ENCODE peak calls at places on chromosomes 3 and 15, in nine cellular contexts. R is IMR-90, S is ovary, W is tibial nerve, H is esophagus muscularis mucosa, O is spleen, L is gastrocnemius medialis, A is endothelial cell of umbilical vein, G is lower leg skin. I is an unnamed sample.
A peak's percentile ranks its signal among the peaks of the same experiment; 100 is the strongest.

GRCh38 chr3:64174328-64174727 is 50.9 kb downstream of the PRICKLE2 start:
- DNase-seq in R (no peak), S (no peak), W (no peak), H (no peak), O (no peak), L (no peak), A (no peak), G (no peak), I (no peak)

GRCh38 chr3:47227678-47228077 is 54.9 kb downstream of the KIF9 start:
- DNase-seq in R (no peak), S (no peak), W (no peak), H (no peak), O (peak; percentile 77), L (no peak), A (no peak), G (peak; percentile 79), I (no peak)

GRCh38 chr15:70094690-70095311 is 2.9 kb downstream of the TLE3 start:
- DNase-seq in R (no peak), S (no peak), W (no peak), H (no peak), O (peak; percentile 50), L (no peak), A (peak; percentile 25), G (no peak), I (no peak)

GRCh38 chr15:90345859-90346258 is 6.2 kb upstream of the ZNF774 start:
- DNase-seq in R (no peak), S (no peak), W (peak; percentile 29), H (no peak), O (no peak), L (no peak), A (no peak), G (no peak), I (no peak)

GRCh38 chr3:49614936-49615335 is 59.2 kb upstream of the APEH start:
- DNase-seq in R (no peak), S (no peak), W (no peak), H (peak; percentile 53), O (no peak), L (no peak), A (no peak), G (peak; percentile 43), I (no peak)

GRCh38 chr3:188385295-188385694 is 231.3 kb downstream of the LPP start:
- DNase-seq in R (no peak), S (no peak), W (no peak), H (no peak), O (no peak), L (no peak), A (no peak), G (no peak), I (no peak)

GRCh38 chr15:75649045-75649761 is 1.5 kb downstream of the SNX33 start:
- DNase-seq in R (no peak), S (no peak), W (no peak), H (no peak), O (no peak), L (no peak), A (no peak), G (peak; percentile 87), I (no peak)

GRCh38 chr3:48514431-48515227 is 10.7 kb upstream of the SHISA5 start:
- DNase-seq in R (no peak), S (no peak), W (no peak), H (no peak), O (peak; percentile 24), L (no peak), A (no peak), G (no peak), I (no peak)

GRCh38 chr15:86773766-86774165 is 694.1 kb downstream of the AGBL1 start:
- DNase-seq in R (no peak), S (no peak), W (no peak), H (no peak), O (no peak), L (no peak), A (no peak), G (no peak), I (no peak)

GRCh38 chr3:104279617-104280016 is 1087.1 kb upstream of the ALCAM start:
- DNase-seq in R (peak; percentile 50), S (no peak), W (no peak), H (no peak), O (no peak), L (no peak), A (peak; percentile 26), G (no peak), I (no peak)

GRCh38 chr3:55720614-55721013 is 233.5 kb upstream of the WNT5A start:
- DNase-seq in R (peak; percentile 80), S (no peak), W (no peak), H (no peak), O (no peak), L (no peak), A (no peak), G (no peak), I (no peak)

GRCh38 chr3:139303216-139303615 is 40.6 kb upstream of the MRPS22 start:
- DNase-seq in R (no peak), S (no peak), W (no peak), H (no peak), O (no peak), L (no peak), A (no peak), G (no peak), I (no peak)
- TF ChIP-seq POLR2A in R (no peak), S (no peak), W (no peak), H (no peak), O (no peak), L (no peak), A (no peak), G (no peak), I (no peak)

GRCh38 chr3:12830785-12831581 is 10.4 kb downstream of the RPL32 start:
- DNase-seq in R (no peak), S (no peak), W (no peak), H (no peak), O (no peak), L (no peak), A (no peak), G (no peak), I (no peak)
- TF ChIP-seq CTCF in R (peak; percentile 14), S (no peak), W (peak; percentile 11), H (no peak), O (no peak), L (no peak), A (peak; percentile 9), G (no peak), I (no peak)

GRCh38 chr3:129557737-129558037 is 14.7 kb downstream of the H1-8 start:
- DNase-seq in R (no peak), S (no peak), W (no peak), H (no peak), O (no peak), L (no peak), A (no peak), G (no peak), I (no peak)

GRCh38 chr3:129558076-129558771 is 15.2 kb downstream of the H1-8 start:
- DNase-seq in R (peak; percentile 19), S (no peak), W (no peak), H (no peak), O (no peak), L (no peak), A (no peak), G (no peak), I (no peak)

GRCh38 chr3:129555616-129556357 is 12.8 kb downstream of the H1-8 start:
- DNase-seq in R (no peak), S (no peak), W (no peak), H (no peak), O (no peak), L (no peak), A (no peak), G (no peak), I (no peak)

GRCh38 chr3:129556358-129556695 is 13.4 kb downstream of the H1-8 start:
- DNase-seq in R (no peak), S (no peak), W (no peak), H (no peak), O (no peak), L (no peak), A (no peak), G (no peak), I (no peak)

GRCh38 chr3:129556890-129557736 is 14.1 kb downstream of the H1-8 start:
- DNase-seq in R (no peak), S (no peak), W (peak; percentile 70), H (no peak), O (no peak), L (peak; percentile 49), A (no peak), G (no peak), I (no peak)
- TF ChIP-seq POLR2A in R (no peak), S (no peak), W (no peak), H (no peak), O (no peak), L (no peak), A (no peak), G (no peak), I (no peak)

GRCh38 chr3:32401541-32402052 is 9.9 kb downstream of the CMTM7 start:
- DNase-seq in R (peak; percentile 70), S (peak; percentile 80), W (peak; percentile 49), H (no peak), O (peak; percentile 95), L (peak; percentile 66), A (peak; percentile 96), G (peak; percentile 94), I (peak; percentile 46)

GRCh38 chr3:32395451-32395970 is 3.9 kb downstream of the CMTM7 start:
- DNase-seq in R (no peak), S (no peak), W (no peak), H (no peak), O (no peak), L (no peak), A (no peak), G (no peak), I (no peak)

GRCh38 chr3:32401141-32401540 is 9.5 kb downstream of the CMTM7 start:
- DNase-seq in R (no peak), S (no peak), W (no peak), H (no peak), O (no peak), L (no peak), A (no peak), G (no peak), I (no peak)

GRCh38 chr3:32398531-32398930 is 6.9 kb downstream of the CMTM7 start:
- DNase-seq in R (no peak), S (no peak), W (no peak), H (no peak), O (peak; percentile 86), L (no peak), A (no peak), G (no peak), I (no peak)

GRCh38 chr3:32399030-32399620 is 7.5 kb downstream of the CMTM7 start:
- DNase-seq in R (peak; percentile 60), S (no peak), W (no peak), H (no peak), O (no peak), L (no peak), A (peak; percentile 73), G (no peak), I (no peak)
- TF ChIP-seq CTCF in R (peak; percentile 72), S (peak; percentile 11), W (peak; percentile 33), H (peak; percentile 45), O (peak; percentile 59), L (peak; percentile 40), A (peak; percentile 51), G (no peak), I (no peak)

DNA sequence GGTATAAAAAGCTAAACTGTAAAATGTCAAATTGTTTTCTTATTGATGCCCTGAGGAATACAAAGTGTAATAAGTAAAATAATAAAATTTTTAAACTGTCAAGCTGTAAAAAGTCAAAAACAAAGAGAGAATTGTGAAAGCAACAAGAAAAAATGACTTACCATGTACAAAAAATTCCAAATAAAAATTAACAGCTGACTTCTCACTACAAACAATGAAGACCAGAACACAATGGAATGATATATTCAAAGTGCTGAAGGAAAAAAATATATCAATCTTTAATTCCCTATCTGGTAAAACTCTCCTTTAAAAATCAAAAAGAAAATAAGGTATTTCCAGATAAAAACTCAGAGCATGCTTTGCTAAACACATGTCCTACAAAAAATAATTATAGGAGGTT is 883.5 kb downstream of the IGSF11 start:
- DNase-seq in R (no peak), S (no peak), W (no peak), H (no peak), O (no peak), L (no peak), A (no peak), G (no peak), I (no peak)
- TF ChIP-seq POLR2A in R (no peak), S (no peak), W (no peak), H (no peak), O (no peak), L (no peak), A (no peak), G (no peak), I (no peak)